ENCODE peak calls at places on chromosomes 13 and 19, in ten cellular contexts. O is iris pigment epithelial cell, L is heart left ventricle, E is hypothalamus, Z is fibroblast of the aortic adventitia, T is right lobe of liver, M is psoas muscle, A is activated T-cell treated with anti-CD3 and anti-CD28 coated beads for 1 hour, J is hippocampal formation, R is stomach. W is an unnamed sample.
A peak's percentile ranks its signal among the peaks of the same experiment; 100 is the strongest.

GRCh38 chr13:51833980-51834379 is 11.0 kb downstream of the TMEM272 start:
- DNase-seq in O (no peak), L (no peak), E (no peak), Z (no peak), T (no peak), M (no peak), A (no peak), J (no peak), R (no peak), W (no peak)

GRCh38 chr19:45901912-45902650 is at the start of gene MYPOP:
- DNase-seq in O (no peak), L (no peak), E (no peak), Z (no peak), T (no peak), M (no peak), A (no peak), J (no peak), R (no peak), W (no peak)

GRCh38 chr19:31274266-31274963 is 74.8 kb downstream of the TSHZ3 start:
- DNase-seq in O (no peak), L (no peak), E (no peak), Z (no peak), T (no peak), M (no peak), A (no peak), J (no peak), R (no peak), W (no peak)

GRCh38 chr13:23554000-23554399 is 16.2 kb upstream of the TNFRSF19 start:
- DNase-seq in O (no peak), L (no peak), E (no peak), Z (no peak), T (no peak), M (no peak), A (no peak), J (no peak), R (no peak), W (no peak)

GRCh38 chr13:45880242-45880641 is 28.7 kb upstream of the SIAH3 start:
- DNase-seq in O (no peak), L (no peak), E (no peak), Z (no peak), T (no peak), M (no peak), A (no peak), J (no peak), R (no peak), W (no peak)

GRCh38 chr19:58338825-58339558 is 12.2 kb downstream of the ZSCAN22 start:
- DNase-seq in O (no peak), L (no peak), E (no peak), Z (no peak), T (no peak), M (no peak), A (no peak), J (no peak), R (no peak), W (no peak)

GRCh38 chr19:50558039-50558438 is 10.2 kb downstream of the LRRC4B start:
- DNase-seq in O (no peak), L (no peak), E (no peak), Z (no peak), T (no peak), M (peak; percentile 16), A (no peak), J (no peak), R (no peak), W (no peak)

GRCh38 chr13:44620057-44620456 is 43.9 kb upstream of the TSC22D1 start:
- DNase-seq in O (no peak), L (no peak), E (no peak), Z (peak; percentile 20), T (no peak), M (no peak), A (no peak), J (no peak), R (no peak), W (no peak)

GRCh38 chr19:17703823-17704463 is 15.3 kb upstream of the MAP1S start:
- DNase-seq in O (peak; percentile 70), L (peak; percentile 52), E (no peak), Z (peak; percentile 45), T (no peak), M (no peak), A (peak; percentile 70), J (peak; percentile 34), R (peak; percentile 68), W (no peak)

GRCh38 chr19:42092350-42092749 is 16.4 kb downstream of the ZNF574 start:
- DNase-seq in O (no peak), L (no peak), E (no peak), Z (no peak), T (no peak), M (no peak), A (peak; percentile 25), J (no peak), R (peak; percentile 45), W (no peak)